ENCODE peak calls at places on chromosomes 4 and X, in nine cellular contexts. F is AG09319; X is NCI-H2227 treated with DMSO at 0.1 percent for 48 hours; R is NAMALWA; S is memory B cell; U is cerebellum; H is A549; J is CD4-positive, alpha-beta T cell; P is left cardiac atrium. B is an unnamed sample.

GRCh38 chr4:74109116-74109791 is 10.3 kb upstream of the CXCL2 start:
- DNase-seq in F (peak; percentile 86), X (no peak), R (no peak), S (no peak), U (no peak), H (peak; percentile 64), J (no peak), P (peak; percentile 61), B (peak; percentile 96)

GRCh38 chr4:140790171-140790570 is 34.0 kb upstream of the TBC1D9 start:
- DNase-seq in F (no peak), X (no peak), R (no peak), S (no peak), U (no peak), H (no peak), J (no peak), P (no peak), B (no peak)

GRCh38 chr4:153156263-153156662 is 48.0 kb upstream of the TRIM2 start:
- DNase-seq in F (no peak), X (no peak), R (peak; percentile 61), S (no peak), U (no peak), H (no peak), J (no peak), P (no peak), B (no peak)

GRCh38 chr4:98507299-98507698 is 151.1 kb downstream of the TSPAN5 start:
- DNase-seq in F (no peak), X (no peak), R (no peak), S (no peak), U (no peak), H (no peak), J (no peak), P (no peak), B (no peak)

GRCh38 chr4:8032381-8032780 is 92.7 kb upstream of the AFAP1 start:
- DNase-seq in F (no peak), X (no peak), R (no peak), S (no peak), U (no peak), H (no peak), J (no peak), P (no peak), B (no peak)

GRCh38 chr4:147157860-147158701 is 212.4 kb upstream of the TTC29 start:
- DNase-seq in F (no peak), X (no peak), R (no peak), S (no peak), U (no peak), H (peak; percentile 3), J (no peak), P (peak; percentile 29), B (no peak)

GRCh38 chrX:56995271-56995994 is at the start of gene SPIN3:
- DNase-seq in F (no peak), X (peak; percentile 97), R (no peak), S (peak; percentile 19), U (peak; percentile 74), H (peak; percentile 70), J (peak; percentile 50), P (peak; percentile 86), B (peak; percentile 43)

GRCh38 chr4:72842323-72842722 is 227.2 kb downstream of the COX18 start:
- DNase-seq in F (no peak), X (no peak), R (no peak), S (no peak), U (no peak), H (no peak), J (no peak), P (no peak), B (no peak)

GRCh38 chr4:18675586-18675985 is 654.0 kb upstream of the LCORL start:
- DNase-seq in F (no peak), X (no peak), R (no peak), S (no peak), U (no peak), H (no peak), J (no peak), P (no peak), B (no peak)

GRCh38 chr4:160175064-160175643 is 1072.3 kb downstream of the RAPGEF2 start:
- DNase-seq in F (no peak), X (no peak), R (no peak), S (no peak), U (no peak), H (no peak), J (no peak), P (no peak), B (no peak)

GRCh38 chr4:142408003-142408441 is 438.1 kb downstream of the INPP4B start:
- DNase-seq in F (no peak), X (no peak), R (no peak), S (no peak), U (no peak), H (peak; percentile 36), J (no peak), P (no peak), B (no peak)

GRCh38 chr4:82248903-82249632 is 124.7 kb downstream of the HNRNPD start:
- DNase-seq in F (no peak), X (no peak), R (peak; percentile 23), S (no peak), U (no peak), H (no peak), J (no peak), P (no peak), B (no peak)

GRCh38 chrX:54785901-54786300 is 12.2 kb downstream of the ITIH6 start:
- DNase-seq in F (no peak), X (no peak), R (peak; percentile 31), S (no peak), U (no peak), H (no peak), J (no peak), P (no peak), B (no peak)

GRCh38 chr4:77827343-77827742 is 8.2 kb upstream of the CNOT6L start:
- DNase-seq in F (no peak), X (no peak), R (peak; percentile 62), S (no peak), U (no peak), H (no peak), J (no peak), P (no peak), B (no peak)